ENCODE peak calls at places on chromosomes 4 and X, in five cellular contexts. C, P, K, X and U are unnamed samples.

GRCh38 chrX:108439961-108440696 is 491 bp downstream of the COL4A5 start:
- DNase-seq in C (peak), P (peak), K (no peak), X (peak), U (peak)

GRCh38 chr4:38080061-38080531 is 119.9 kb downstream of the PTTG2 start:
- DNase-seq in C (no peak), P (no peak), K (no peak), X (no peak), U (no peak)

GRCh38 chr4:20612313-20612712 is 87.9 kb upstream of the PACRGL start:
- DNase-seq in C (no peak), P (no peak), K (no peak), X (no peak), U (no peak)

GRCh38 chr4:5890063-5890727 is 2.7 kb downstream of the CRMP1 start:
- DNase-seq in C (no peak), P (no peak), K (no peak), X (no peak), U (no peak)

GRCh38 chrX:1072637-1073377 is 139.6 kb downstream of the CRLF2 start:
- DNase-seq in C (no peak), P (no peak), K (no peak), X (peak), U (no peak)

GRCh38 chr4:141636771-141637460 is 533 bp downstream of the IL15 start:
- DNase-seq in C (peak), P (peak), K (peak), X (peak), U (peak)

GRCh38 chr4:151485541-151486131 is 76.7 kb downstream of the FHIP1A start:
- DNase-seq in C (peak), P (no peak), K (no peak), X (no peak), U (no peak)

GRCh38 chrX:68681443-68681941 is 34.0 kb downstream of the STARD8 start:
- DNase-seq in C (no peak), P (no peak), K (no peak), X (no peak), U (no peak)

GRCh38 chr4:145681956-145682355 is 2.0 kb downstream of the C4orf51 start:
- DNase-seq in C (no peak), P (no peak), K (no peak), X (no peak), U (peak)

GRCh38 chr4:109837014-109837413 is 9.2 kb downstream of the RRH start:
- DNase-seq in C (no peak), P (no peak), K (no peak), X (no peak), U (no peak)

GRCh38 chrX:53223068-53223693 is 1.8 kb downstream of the KDM5C start:
- DNase-seq in C (no peak), P (no peak), K (no peak), X (no peak), U (no peak)

GRCh38 chrX:50941638-50942037 is 31.1 kb downstream of the BMP15 start:
- DNase-seq in C (no peak), P (no peak), K (no peak), X (no peak), U (peak)

GRCh38 chrX:70402721-70403120 is 20.4 kb upstream of the GDPD2 start:
- DNase-seq in C (no peak), P (no peak), K (no peak), X (no peak), U (no peak)

GRCh38 chr4:187236491-187236890 is 512.8 kb upstream of the FAT1 start:
- DNase-seq in C (no peak), P (no peak), K (no peak), X (no peak), U (no peak)

GRCh38 chr4:184417802-184418511 is 56.4 kb downstream of the IRF2 start:
- DNase-seq in C (no peak), P (no peak), K (no peak), X (no peak), U (peak)

GRCh38 chr4:188778880-188779279 is 639.6 kb downstream of the TRIML1 start:
- DNase-seq in C (no peak), P (no peak), K (no peak), X (no peak), U (no peak)

GRCh38 chrX:53048169-53049126 is at the start of gene GPR173:
- DNase-seq in C (no peak), P (peak), K (no peak), X (peak), U (peak)

GRCh38 chr4:148112231-148112982 is 329.8 kb downstream of the NR3C2 start:
- DNase-seq in C (no peak), P (no peak), K (no peak), X (no peak), U (no peak)

GRCh38 chrX:133380882-133381619 is 34.2 kb downstream of the GPC4 start:
- DNase-seq in C (no peak), P (no peak), K (no peak), X (no peak), U (no peak)

GRCh38 chr4:147754037-147754445 is 22.2 kb downstream of the ARHGAP10 start:
- DNase-seq in C (no peak), P (no peak), K (no peak), X (no peak), U (no peak)

DNA sequence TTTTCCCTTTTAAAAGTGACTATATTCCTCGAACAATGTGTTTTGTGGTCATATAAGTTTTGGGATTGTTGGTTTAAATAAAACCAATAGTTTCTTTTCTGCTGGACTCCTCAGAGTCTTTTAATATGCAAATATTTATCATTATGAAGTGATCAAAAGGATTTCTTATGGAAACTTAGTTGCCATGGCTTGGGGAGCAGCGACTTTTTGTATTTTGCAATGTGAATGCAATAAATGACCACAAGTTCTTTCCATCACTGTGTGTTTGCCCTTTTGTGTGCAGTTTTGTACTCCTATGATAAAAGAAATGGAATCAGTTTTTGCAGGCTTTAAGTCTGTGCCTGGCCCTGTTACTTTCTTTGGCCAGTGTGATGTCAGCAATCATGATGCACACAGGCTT is 68.5 kb upstream of the NUDT6 start:
- DNase-seq in C (no peak), P (no peak), K (no peak), X (no peak), U (no peak)
- H3K27ac ChIP-seq in C (no peak), P (no peak), K (no peak), X (no peak), U (no peak)

GRCh38 chr4:76958891-76959290 is 9.3 kb downstream of the SEPTIN11 start:
- DNase-seq in C (no peak), P (no peak), K (no peak), X (no peak), U (no peak)
- H3K4me3 ChIP-seq in C (no peak), P (no peak), K (no peak), X (no peak), U (no peak)

GRCh38 chr4:153497091-153497531 is 31.0 kb downstream of the TMEM131L start:
- DNase-seq in C (no peak), P (no peak), K (peak), X (no peak), U (no peak)
- H3K27ac ChIP-seq in C (peak), P (peak), K (peak), X (no peak), U (no peak)

GRCh38 chr4:65789341-65789740 is 119.1 kb upstream of the EPHA5 start:
- DNase-seq in C (no peak), P (no peak), K (no peak), X (no peak), U (no peak)

GRCh38 chr4:65789850-65790249 is 119.6 kb upstream of the EPHA5 start:
- DNase-seq in C (no peak), P (no peak), K (no peak), X (no peak), U (no peak)

GRCh38 chr4:65791111-65791806 is 121.0 kb upstream of the EPHA5 start:
- DNase-seq in C (no peak), P (no peak), K (no peak), X (no peak), U (no peak)

GRCh38 chr4:65791807-65792308 is 121.6 kb upstream of the EPHA5 start:
- DNase-seq in C (no peak), P (no peak), K (no peak), X (no peak), U (no peak)
- H3K4me3 ChIP-seq in C (no peak), P (no peak), K (no peak), X (no peak), U (no peak)

GRCh38 chrX:36019164-36019563 is 99.6 kb downstream of the CFAP47 start:
- DNase-seq in C (peak), P (no peak), K (no peak), X (no peak), U (no peak)
- H3K27ac ChIP-seq in C (no peak), P (no peak), K (no peak), X (no peak), U (no peak)

DNA sequence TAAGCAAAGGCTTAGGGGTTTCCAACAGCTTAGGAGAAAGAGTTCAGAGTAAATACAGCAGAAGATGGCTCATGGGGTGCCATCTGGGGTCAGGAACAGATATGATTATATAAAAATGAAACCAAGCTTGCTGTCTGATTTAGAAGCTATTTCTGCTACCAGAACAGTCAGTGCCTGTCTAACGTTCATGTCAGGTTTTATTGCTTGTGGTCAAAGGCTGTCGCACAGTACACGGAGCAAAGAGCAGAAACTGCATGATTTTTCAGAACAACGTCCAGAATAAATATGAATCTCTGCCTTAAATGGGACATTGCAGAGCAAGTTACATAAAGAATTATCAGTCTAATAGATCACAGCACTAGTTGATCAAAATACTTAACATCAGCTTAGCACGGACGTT is 17.3 kb downstream of the CETN2 start:
- DNase-seq in C (no peak), P (no peak), K (no peak), X (no peak), U (no peak)
- H3K4me3 ChIP-seq in C (no peak), P (no peak), K (no peak), X (no peak), U (no peak)

GRCh38 chrX:85115252-85115651 is 111.6 kb downstream of the APOOL start:
- DNase-seq in C (no peak), P (no peak), K (no peak), X (no peak), U (no peak)
- H3K27ac ChIP-seq in C (no peak), P (no peak), K (no peak), X (no peak), U (no peak)

DNA sequence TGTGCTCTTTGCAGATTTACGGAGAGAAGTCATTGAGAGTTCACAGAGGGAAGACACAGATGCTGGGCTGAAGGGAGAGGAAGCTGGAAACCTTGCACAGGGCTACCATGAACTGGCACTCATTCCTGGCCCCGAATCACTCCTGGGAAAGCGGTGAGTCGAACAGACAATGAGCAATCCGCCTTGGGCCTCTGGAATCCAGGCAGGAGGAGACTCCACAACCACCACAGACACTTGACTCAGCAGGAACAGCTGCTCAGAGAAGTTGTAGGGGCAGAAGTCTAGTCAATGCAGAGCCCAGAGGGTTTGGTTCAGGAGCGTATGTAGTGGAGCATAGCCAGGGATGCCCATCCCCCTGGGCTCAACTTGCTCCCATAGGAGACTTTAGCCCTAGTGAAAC is 62.8 kb upstream of the GRIA3 start:
- DNase-seq in C (no peak), P (no peak), K (no peak), X (no peak), U (no peak)
- H3K4me3 ChIP-seq in C (no peak), P (no peak), K (no peak), X (no peak), U (no peak)

GRCh38 chrX:19728915-19729314 is 158.5 kb downstream of the SH3KBP1 start:
- DNase-seq in C (no peak), P (no peak), K (no peak), X (no peak), U (no peak)
- H3K27ac ChIP-seq in C (no peak), P (no peak), K (no peak), X (no peak), U (no peak)